ENCODE peak calls at places on chromosomes 3 and 15, in nine cellular contexts. W is HepG2, D is HCT116, X is fibroblast of lung, O is PC-3, C is MM.1S, Y is mammary epithelial cell, G is astrocyte, V is K562. J is an unnamed sample.
A peak's percentile ranks its signal among the peaks of the same experiment; 100 is the strongest.

GRCh38 chr3:100047455-100048141 is 66.7 kb downstream of the FILIP1L start:
- DNase-seq in W (peak; percentile 86), D (peak; percentile 32), X (peak; percentile 84), O (peak; percentile 98), C (peak; percentile 77), Y (peak; percentile 97), G (peak; percentile 99), V (no peak), J (peak; percentile 86)

GRCh38 chr15:44394062-44394461 is 33.4 kb upstream of the CTDSPL2 start:
- DNase-seq in W (peak; percentile 43), D (no peak), X (no peak), O (no peak), C (no peak), Y (no peak), G (peak; percentile 7), V (no peak), J (no peak)

GRCh38 chr3:138412821-138413531 is 21.4 kb upstream of the ESYT3 start:
- DNase-seq in W (no peak), D (no peak), X (no peak), O (peak; percentile 18), C (no peak), Y (no peak), G (no peak), V (no peak), J (peak; percentile 88)

GRCh38 chr3:169244119-169244864 is 419.2 kb downstream of the MECOM start:
- DNase-seq in W (no peak), D (no peak), X (no peak), O (no peak), C (no peak), Y (no peak), G (no peak), V (no peak), J (no peak)

GRCh38 chr15:60392601-60392985 is 5.2 kb downstream of the ANXA2 start:
- DNase-seq in W (peak; percentile 77), D (peak; percentile 85), X (peak; percentile 78), O (peak; percentile 82), C (no peak), Y (peak; percentile 87), G (peak; percentile 84), V (no peak), J (peak; percentile 94)

GRCh38 chr3:137692803-137693431 is 71.2 kb upstream of the SOX14 start:
- DNase-seq in W (peak; percentile 31), D (peak; percentile 13), X (no peak), O (peak; percentile 19), C (peak; percentile 41), Y (peak; percentile 16), G (no peak), V (peak; percentile 9), J (peak; percentile 15)

GRCh38 chr15:25172691-25173090 is 217.9 kb downstream of the SNRPN start:
- DNase-seq in W (no peak), D (no peak), X (no peak), O (no peak), C (no peak), Y (no peak), G (no peak), V (no peak), J (no peak)

GRCh38 chr3:195183071-195183776 is 87.7 kb downstream of the XXYLT1 start:
- DNase-seq in W (no peak), D (no peak), X (no peak), O (no peak), C (no peak), Y (no peak), G (no peak), V (no peak), J (no peak)

GRCh38 chr3:120144267-120144666 is 50.0 kb upstream of the GSK3B start:
- DNase-seq in W (peak; percentile 39), D (no peak), X (no peak), O (peak; percentile 82), C (no peak), Y (peak; percentile 44), G (peak; percentile 46), V (no peak), J (no peak)

GRCh38 chr3:155065537-155065936 is 14.6 kb upstream of the MME start:
- DNase-seq in W (no peak), D (no peak), X (peak; percentile 71), O (peak; percentile 50), C (no peak), Y (peak; percentile 92), G (peak; percentile 66), V (no peak), J (peak; percentile 92)

GRCh38 chr3:72205297-72205696 is 420.3 kb upstream of the PROK2 start:
- DNase-seq in W (no peak), D (no peak), X (no peak), O (no peak), C (no peak), Y (no peak), G (no peak), V (no peak), J (no peak)

GRCh38 chr3:126515066-126515706 is 2.4 kb downstream of the UROC1 start:
- DNase-seq in W (no peak), D (no peak), X (no peak), O (no peak), C (no peak), Y (no peak), G (no peak), V (no peak), J (no peak)

GRCh38 chr15:89359471-89360293 is 25.1 kb upstream of the POLG start:
- DNase-seq in W (no peak), D (no peak), X (no peak), O (no peak), C (no peak), Y (no peak), G (no peak), V (no peak), J (no peak)

GRCh38 chr15:89361451-89362202 is 27.0 kb upstream of the POLG start:
- DNase-seq in W (peak; percentile 22), D (no peak), X (peak; percentile 64), O (peak; percentile 57), C (peak; percentile 58), Y (peak; percentile 53), G (peak; percentile 39), V (peak; percentile 85), J (peak; percentile 78)

GRCh38 chr15:89358755-89359439 is 24.3 kb upstream of the POLG start:
- DNase-seq in W (peak; percentile 41), D (peak; percentile 59), X (peak; percentile 73), O (peak; percentile 83), C (no peak), Y (peak; percentile 64), G (peak; percentile 32), V (peak; percentile 89), J (peak; percentile 82)

GRCh38 chr15:89362203-89363101 is 27.8 kb upstream of the POLG start:
- DNase-seq in W (no peak), D (no peak), X (no peak), O (no peak), C (no peak), Y (no peak), G (no peak), V (peak; percentile 35), J (no peak)

GRCh38 chr15:89360294-89360971 is 25.8 kb upstream of the POLG start:
- DNase-seq in W (no peak), D (no peak), X (no peak), O (no peak), C (no peak), Y (no peak), G (no peak), V (no peak), J (no peak)
- TF ChIP-seq EZH2 in W (no peak), D (no peak), X (peak; percentile 82), O (no peak), C (no peak), Y (no peak), G (peak; percentile 42), V (no peak), J (peak; percentile 50)

GRCh38 chr15:56323435-56323834 is 41.8 kb upstream of the TEX9 start:
- DNase-seq in W (no peak), D (no peak), X (no peak), O (no peak), C (no peak), Y (no peak), G (no peak), V (no peak), J (no peak)

GRCh38 chr15:56320316-56320715 is 44.9 kb upstream of the TEX9 start:
- DNase-seq in W (no peak), D (no peak), X (no peak), O (no peak), C (no peak), Y (no peak), G (no peak), V (peak; percentile 42), J (no peak)

GRCh38 chr15:56325186-56325585 is 40.0 kb upstream of the TEX9 start:
- DNase-seq in W (no peak), D (no peak), X (peak; percentile 4), O (peak; percentile 38), C (no peak), Y (peak; percentile 42), G (peak; percentile 59), V (no peak), J (peak; percentile 70)

GRCh38 chr15:56322444-56322843 is 42.8 kb upstream of the TEX9 start:
- DNase-seq in W (no peak), D (no peak), X (no peak), O (no peak), C (no peak), Y (no peak), G (no peak), V (no peak), J (no peak)

DNA sequence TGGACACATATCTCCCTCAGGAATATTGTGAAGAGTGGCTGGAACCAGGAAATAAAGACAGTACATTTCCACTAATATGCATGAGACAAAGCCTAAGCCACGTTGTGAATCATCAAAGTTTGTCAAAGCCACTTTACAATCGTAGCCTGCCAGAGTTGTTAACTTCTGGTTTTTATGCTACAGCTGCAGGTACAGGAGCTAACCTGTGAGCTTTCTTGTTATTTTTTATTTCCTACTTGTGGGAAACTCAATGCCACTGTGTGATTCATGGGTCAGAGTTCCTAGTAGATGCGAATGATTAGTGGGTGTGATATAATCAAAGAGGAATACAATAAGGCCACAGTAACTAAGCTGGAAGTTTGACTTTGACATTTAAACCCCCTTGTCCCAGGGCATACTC is 44.4 kb upstream of the TEX9 start:
- DNase-seq in W (no peak), D (no peak), X (no peak), O (peak; percentile 10), C (no peak), Y (peak; percentile 54), G (no peak), V (no peak), J (peak; percentile 21)
- TF ChIP-seq EZH2 in W (no peak), D (no peak), X (no peak), O (no peak), C (no peak), Y (no peak), G (no peak), V (no peak), J (no peak)

GRCh38 chr3:52210550-52211046 is 12.6 kb downstream of the ALAS1 start:
- DNase-seq in W (peak; percentile 96), D (no peak), X (peak; percentile 78), O (peak; percentile 94), C (no peak), Y (no peak), G (no peak), V (no peak), J (peak; percentile 39)
- TF ChIP-seq EZH2 in W (no peak), D (no peak), X (no peak), O (no peak), C (no peak), Y (no peak), G (no peak), V (no peak), J (no peak)

DNA sequence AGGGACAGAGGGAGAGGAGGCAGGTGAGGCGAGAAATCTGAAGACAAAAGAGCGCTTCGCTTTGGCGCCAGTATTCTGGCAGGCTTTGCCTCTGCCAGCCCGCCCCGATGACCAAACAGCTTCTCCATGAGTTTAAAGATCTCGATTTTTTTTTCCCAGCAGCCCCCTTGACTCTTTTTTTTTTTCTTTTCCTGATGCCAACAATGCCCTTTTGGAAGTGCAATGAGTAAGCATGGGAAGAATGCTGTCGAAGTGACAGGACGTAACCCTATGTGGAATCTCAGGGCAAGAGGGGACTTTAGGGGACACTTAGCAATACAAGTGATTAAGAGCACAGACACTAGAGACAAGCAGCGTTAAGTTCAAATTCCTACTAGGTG is 211.7 kb downstream of the FGF12 start:
- DNase-seq in W (no peak), D (no peak), X (no peak), O (no peak), C (no peak), Y (no peak), G (no peak), V (no peak), J (peak; percentile 1)
- TF ChIP-seq EZH2 in W (no peak), D (no peak), X (no peak), O (no peak), C (no peak), Y (no peak), G (no peak), V (no peak), J (no peak)

J was measured in GM23248.